ENCODE peak calls at places on chromosomes 2 and 18, in four cellular contexts. R, F, G and T are unnamed samples.

GRCh38 chr18:79542213-79542612 is 137.4 kb upstream of the CTDP1 start:
- DNase-seq in G (no peak), F (no peak), R (no peak), T (no peak)

GRCh38 chr2:239455436-239456203 is 54.8 kb upstream of the HDAC4 start:
- DNase-seq in G (no peak), R (no peak), F (no peak), T (peak)

GRCh38 chr18:63997041-63997440 is 27.2 kb downstream of the SERPINB8 start:
- DNase-seq in G (no peak), F (no peak), R (no peak), T (no peak)

GRCh38 chr2:85717308-85718005 is 23.3 kb downstream of the GNLY start:
- DNase-seq in G (no peak), F (no peak), R (peak), T (peak)

GRCh38 chr2:192162392-192163042 is 32.2 kb downstream of the TMEFF2 start:
- DNase-seq in R (peak), G (peak), F (peak), T (no peak)

GRCh38 chr2:112811841-112812306 is 24.7 kb downstream of the IL1B start:
- DNase-seq in R (no peak), G (no peak), F (no peak), T (no peak)

GRCh38 chr2:135124924-135125886 is 73.1 kb downstream of the RAB3GAP1 start:
- DNase-seq in G (no peak), R (no peak), F (no peak), T (no peak)

GRCh38 chr18:48767090-48767670 is 183.6 kb downstream of the SMAD7 start:
- DNase-seq in R (no peak), F (no peak), G (no peak), T (no peak)

DNA sequence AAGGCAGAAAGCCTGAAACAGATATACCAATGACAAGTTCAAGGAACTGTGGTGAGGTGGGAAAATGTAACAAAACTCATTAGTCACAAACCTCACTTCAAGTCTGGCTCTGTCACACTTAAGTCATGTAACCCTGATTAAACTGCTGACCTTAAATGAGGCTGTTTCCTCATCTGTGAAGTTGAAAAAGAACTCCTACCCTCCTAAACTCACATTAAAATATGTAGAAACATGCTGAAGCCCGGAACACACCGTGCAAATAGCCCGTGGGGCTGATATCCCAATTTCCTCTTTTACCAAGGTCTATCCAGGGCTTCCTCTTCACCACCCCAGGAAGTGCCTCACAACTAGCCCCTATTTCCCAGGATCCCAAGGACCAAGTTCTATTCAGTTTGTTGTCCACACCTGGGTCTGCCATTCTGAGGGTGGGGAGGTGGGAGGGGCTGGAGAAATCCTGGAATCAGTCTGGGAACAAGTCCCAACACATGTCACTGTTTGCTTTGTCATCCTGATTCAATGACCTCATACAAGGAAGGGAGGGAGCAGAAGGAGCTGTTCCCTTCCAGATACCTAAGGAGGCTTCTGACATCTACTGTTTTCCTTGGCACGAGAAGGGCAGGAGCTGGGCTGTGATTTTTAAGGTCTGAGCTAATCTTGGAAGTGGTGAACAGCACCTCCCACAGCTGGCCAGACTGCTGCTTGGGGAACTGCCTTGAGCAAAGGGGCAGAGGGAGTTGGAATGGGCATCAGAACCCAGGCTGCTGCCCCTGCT is 42.3 kb downstream of the SLC4A1AP start:
- DNase-seq in G (no peak), R (no peak), F (no peak), T (peak)
- TF ChIP-seq CTCF in G (no peak), R (no peak), F (no peak), T (no peak)

DNA sequence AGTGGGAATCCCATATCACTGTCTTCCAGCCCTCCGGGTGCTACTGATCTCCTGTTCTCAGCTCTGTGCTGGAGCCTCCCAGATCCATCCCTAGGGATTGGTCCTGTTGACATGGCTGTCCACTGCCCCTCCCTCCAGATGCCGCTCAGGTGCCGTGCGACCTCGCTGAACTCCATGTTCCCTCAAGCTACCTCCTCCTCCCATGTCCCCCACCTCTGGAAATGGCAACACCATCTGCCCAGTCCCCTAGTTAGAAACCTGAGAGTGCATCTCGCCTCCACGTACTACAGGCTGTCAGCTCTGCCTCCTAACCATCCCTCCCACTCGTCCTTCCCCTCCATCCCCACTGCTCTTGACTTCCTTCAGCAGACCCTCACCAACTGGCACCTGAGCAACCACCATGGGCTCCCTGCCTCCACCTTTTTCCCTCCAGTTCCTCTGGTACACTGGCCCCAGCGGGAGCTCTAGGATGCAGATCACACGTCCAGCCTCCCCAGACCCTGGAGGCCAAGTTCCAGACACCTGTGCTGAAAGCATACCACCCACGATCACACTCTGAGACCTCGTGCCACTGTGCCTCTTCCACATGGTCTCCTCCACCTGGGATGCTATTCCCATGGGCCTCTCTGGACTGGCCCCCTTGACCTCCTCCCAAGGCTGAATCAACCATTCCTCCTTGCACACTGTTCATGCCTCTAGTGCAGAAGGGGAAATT is 106.8 kb downstream of the KLHL29 start:
- DNase-seq in F (no peak), R (no peak), G (no peak), T (no peak)
- TF ChIP-seq CTCF in F (no peak), R (no peak), G (no peak), T (no peak)

DNA sequence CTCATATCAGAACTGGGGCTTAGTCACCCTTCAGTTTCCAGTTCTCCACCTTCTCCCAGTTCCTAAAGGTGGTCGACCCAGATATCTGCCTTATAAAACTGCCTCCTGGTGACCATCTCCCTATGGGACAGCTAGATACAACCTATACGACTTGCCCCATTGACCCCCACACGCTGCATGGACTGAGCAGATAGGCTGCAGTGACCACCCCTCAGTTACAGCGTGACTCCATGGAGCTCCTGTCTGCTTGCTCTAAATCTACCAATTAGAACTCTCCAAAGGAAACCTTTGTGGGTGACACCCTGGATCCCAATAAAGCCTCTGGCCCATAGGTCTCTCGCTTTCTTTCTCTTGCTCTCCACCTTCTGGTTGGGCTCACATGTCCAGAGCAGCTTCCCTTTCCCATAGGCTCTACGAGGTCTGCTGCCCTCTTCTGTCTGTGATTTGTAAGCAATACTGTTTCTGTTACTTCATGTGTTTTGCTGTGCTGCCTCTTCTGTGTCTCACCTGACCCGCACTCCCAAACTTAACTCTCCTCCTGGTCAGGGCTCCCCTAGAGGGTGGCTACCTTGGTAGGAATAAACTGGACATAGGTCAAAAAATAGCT is 971.3 kb upstream of the FAM98A start:
- DNase-seq in G (no peak), R (no peak), F (no peak), T (no peak)
- TF ChIP-seq CTCF in G (no peak), R (no peak), F (no peak), T (no peak)

DNA sequence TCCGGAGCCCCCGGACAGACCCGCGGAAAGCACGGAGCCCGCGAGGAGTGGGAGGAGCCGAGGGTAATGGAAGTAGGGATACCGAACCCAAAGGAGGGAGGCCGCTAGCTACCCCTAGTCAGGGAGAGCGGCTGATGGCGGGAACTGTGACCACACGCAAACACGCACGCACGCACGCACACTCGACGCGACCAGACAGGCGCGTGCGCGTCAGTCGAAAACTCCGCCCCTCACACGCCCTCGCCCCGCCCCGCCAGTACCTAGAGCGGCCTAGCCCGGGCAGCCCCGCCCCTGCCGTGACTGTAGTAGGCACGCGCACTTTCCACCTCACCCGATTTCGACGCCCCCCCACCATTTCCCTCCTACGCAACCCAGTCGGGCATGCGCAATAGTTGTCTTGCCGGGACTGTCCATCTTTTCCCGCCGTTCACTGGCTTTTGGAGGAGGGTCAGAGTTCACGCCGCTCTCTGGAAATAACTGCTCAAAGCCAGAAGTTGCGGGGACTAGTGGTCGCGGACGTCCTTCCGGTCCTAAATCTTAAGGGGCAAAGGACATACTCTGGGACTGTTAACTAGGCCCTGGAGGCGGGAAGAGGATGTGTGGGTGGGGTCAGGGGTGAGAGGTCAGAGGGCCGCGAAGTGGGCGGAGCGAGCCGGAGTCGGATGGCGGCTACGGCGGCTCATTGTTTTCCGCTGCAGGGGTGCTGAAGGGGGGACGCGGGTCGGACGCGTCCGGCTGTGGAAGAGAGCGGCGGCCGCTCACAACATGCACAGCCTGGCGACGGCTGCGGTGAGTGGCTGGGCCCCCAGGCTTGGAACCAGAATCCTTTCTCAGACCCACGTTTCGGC is at the start of the genes CNOT9 and USP37:
- DNase-seq in F (peak), R (peak), G (peak), T (peak)
- TF ChIP-seq CTCF in F (no peak), R (no peak), G (no peak), T (no peak)

GRCh38 chr18:59400407-59400806 is 41.3 kb upstream of the LMAN1 start:
- DNase-seq in R (no peak), G (no peak), F (no peak), T (no peak)

DNA sequence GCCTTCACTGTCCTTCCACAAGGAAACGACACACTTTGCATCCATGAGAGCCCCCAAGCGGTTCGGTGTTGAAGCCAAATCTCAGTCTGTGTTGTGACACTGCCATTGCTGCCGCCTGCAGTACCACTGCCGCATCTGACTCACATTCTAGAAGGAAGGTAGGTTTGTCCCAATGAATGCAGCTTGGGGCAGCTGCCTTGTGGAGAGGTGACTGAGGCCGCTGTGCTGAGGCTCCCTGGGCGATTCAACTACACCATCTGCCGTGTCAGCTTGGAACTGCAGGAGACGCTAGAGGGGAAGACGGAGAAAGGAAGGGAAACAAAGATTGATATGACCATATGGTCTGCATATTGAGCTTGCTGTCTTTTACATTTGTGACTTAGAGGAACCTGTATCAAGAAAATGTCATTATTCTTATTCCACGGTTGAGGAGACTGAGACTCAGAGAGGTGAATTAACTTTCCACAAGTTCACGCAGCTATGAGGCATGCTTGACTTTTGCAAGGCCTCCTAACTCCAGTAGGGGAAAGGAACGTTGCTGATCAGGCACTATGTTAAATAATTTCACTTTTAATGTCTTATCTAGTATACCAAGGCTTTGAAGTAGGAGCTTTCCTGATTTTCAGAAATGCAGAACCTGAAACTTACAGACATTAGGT is 43.5 kb upstream of the LMAN1 start:
- DNase-seq in R (peak), G (peak), F (peak), T (no peak)
- TF ChIP-seq CTCF in R (peak), G (peak), F (peak), T (peak)